ENCODE peak calls at places on chromosomes 12 and 14, in five cellular contexts. I, O, J, Q and W are unnamed samples.

GRCh38 chr12:42126963-42127362 is 17.7 kb downstream of the GXYLT1 start:
- DNase-seq in I (no peak), O (no peak), J (no peak), Q (no peak), W (no peak)

GRCh38 chr14:23366163-23366921 is 1.4 kb upstream of the EFS start:
- DNase-seq in I (peak), O (no peak), J (no peak), Q (peak), W (no peak)

GRCh38 chr12:62912644-62913043 is 22.3 kb downstream of the PPM1H start:
- DNase-seq in I (no peak), O (no peak), J (no peak), Q (no peak), W (no peak)

GRCh38 chr12:121804417-121805111 is 755 bp downstream of the SETD1B start:
- DNase-seq in I (no peak), O (peak), J (peak), Q (no peak), W (no peak)

GRCh38 chr12:96714199-96714598 is 192.9 kb upstream of the NEDD1 start:
- DNase-seq in I (no peak), O (no peak), J (no peak), Q (no peak), W (no peak)

GRCh38 chr14:36952702-36953101 is 219.7 kb downstream of the SLC25A21 start:
- DNase-seq in I (peak), O (no peak), J (peak), Q (no peak), W (no peak)

GRCh38 chr12:109726511-109727038 is 12.9 kb downstream of the FAM222A start:
- DNase-seq in I (no peak), O (no peak), J (no peak), Q (no peak), W (no peak)

GRCh38 chr14:93804654-93805053 is 16.4 kb upstream of the PRIMA1 start:
- DNase-seq in I (no peak), O (no peak), J (no peak), Q (peak), W (peak)

GRCh38 chr14:78950654-78951053 is 780.5 kb downstream of the NRXN3 start:
- DNase-seq in I (peak), O (no peak), J (peak), Q (no peak), W (no peak)

GRCh38 chr12:46177842-46178608 is 90.8 kb downstream of the SLC38A1 start:
- DNase-seq in I (no peak), O (no peak), J (no peak), Q (no peak), W (no peak)

GRCh38 chr14:35687335-35687939 is 121.7 kb downstream of the RALGAPA1 start:
- DNase-seq in I (peak), O (peak), J (peak), Q (no peak), W (peak)

GRCh38 chr12:53102883-53103807 is at the start of gene SOAT2:
- DNase-seq in I (no peak), O (peak), J (no peak), Q (no peak), W (peak)

GRCh38 chr12:66688836-66689439 is 10.1 kb upstream of the GRIP1 start:
- DNase-seq in I (peak), O (peak), J (peak), Q (peak), W (peak)

GRCh38 chr12:71626098-71626497 is 37.5 kb downstream of the ZFC3H1 start:
- DNase-seq in I (no peak), O (no peak), J (no peak), Q (no peak), W (no peak)

GRCh38 chr12:66589095-66589494 is 89.8 kb downstream of the GRIP1 start:
- DNase-seq in I (no peak), O (no peak), J (no peak), Q (no peak), W (no peak)

GRCh38 chr14:24673059-24673458 is 39.1 kb upstream of the GZMB start:
- DNase-seq in I (no peak), O (no peak), J (no peak), Q (no peak), W (no peak)

GRCh38 chr12:113981876-113982275 is 15.8 kb upstream of the RBM19 start:
- DNase-seq in I (no peak), O (no peak), J (no peak), Q (no peak), W (no peak)

GRCh38 chr14:32017587-32017986 is 59.5 kb upstream of the ARHGAP5 start:
- DNase-seq in I (no peak), O (no peak), J (no peak), Q (no peak), W (no peak)

GRCh38 chr12:30753233-30753632 is 1.5 kb downstream of the CAPRIN2 start:
- DNase-seq in I (peak), O (peak), J (peak), Q (no peak), W (peak)

GRCh38 chr12:54439521-54440255 is 20.6 kb upstream of the ITGA5 start:
- DNase-seq in I (peak), O (peak), J (peak), Q (no peak), W (peak)

GRCh38 chr14:69358233-69358963 is 39.7 kb downstream of the ERH start:
- DNase-seq in I (peak), O (no peak), J (no peak), Q (no peak), W (no peak)
- TF ChIP-seq MAFK in I (no peak), O (no peak), J (no peak), Q (no peak), W (no peak)

DNA sequence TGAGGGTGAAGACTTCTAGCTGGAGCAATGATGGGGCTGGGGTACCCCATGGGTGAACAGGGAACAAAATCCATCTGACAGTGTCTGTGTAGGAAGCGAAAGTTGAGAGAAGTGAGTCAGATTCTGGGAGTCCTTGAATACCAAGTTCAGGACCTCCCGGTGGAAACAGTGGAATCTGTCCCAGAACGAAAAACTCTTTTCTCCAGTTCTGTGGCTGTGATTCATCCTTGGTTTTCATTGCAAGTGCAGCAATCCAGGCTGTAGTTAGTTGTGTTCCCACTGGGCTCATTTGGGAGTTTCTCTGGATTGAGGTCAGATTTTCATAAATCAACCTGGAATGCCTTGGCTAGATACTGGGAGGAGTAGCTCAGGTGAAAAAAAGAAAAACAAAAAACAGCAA is 120.7 kb downstream of the C12orf75 start:
- DNase-seq in I (peak), O (no peak), J (no peak), Q (no peak), W (no peak)
- TF ChIP-seq MAFK in I (no peak), O (no peak), J (no peak), Q (no peak), W (no peak)

DNA sequence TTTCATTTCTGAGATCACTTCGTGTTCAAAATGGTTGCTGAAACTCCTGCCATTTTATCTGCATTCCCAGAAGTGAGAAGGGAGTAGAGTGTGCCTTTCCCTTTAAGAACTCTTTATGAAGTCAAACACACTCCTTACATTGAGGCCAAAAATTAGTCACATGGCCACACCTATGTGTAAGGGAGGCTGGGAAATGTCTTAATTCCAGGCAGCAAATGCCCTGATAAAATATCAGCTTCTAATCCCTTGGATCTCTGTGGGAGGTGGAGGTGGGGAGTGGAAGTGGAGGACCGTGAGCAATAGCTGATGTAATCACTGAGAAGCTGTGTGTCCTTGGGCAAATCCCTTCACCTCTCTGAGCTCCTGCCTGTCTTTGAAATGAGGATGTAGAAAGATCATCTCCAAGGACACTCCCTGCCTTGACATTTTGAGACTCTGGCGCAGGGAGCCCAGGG is 22.7 kb upstream of the ANKRD9 start:
- DNase-seq in I (peak), O (no peak), J (peak), Q (no peak), W (no peak)
- TF ChIP-seq MAFK in I (no peak), O (no peak), J (no peak), Q (no peak), W (no peak)

DNA sequence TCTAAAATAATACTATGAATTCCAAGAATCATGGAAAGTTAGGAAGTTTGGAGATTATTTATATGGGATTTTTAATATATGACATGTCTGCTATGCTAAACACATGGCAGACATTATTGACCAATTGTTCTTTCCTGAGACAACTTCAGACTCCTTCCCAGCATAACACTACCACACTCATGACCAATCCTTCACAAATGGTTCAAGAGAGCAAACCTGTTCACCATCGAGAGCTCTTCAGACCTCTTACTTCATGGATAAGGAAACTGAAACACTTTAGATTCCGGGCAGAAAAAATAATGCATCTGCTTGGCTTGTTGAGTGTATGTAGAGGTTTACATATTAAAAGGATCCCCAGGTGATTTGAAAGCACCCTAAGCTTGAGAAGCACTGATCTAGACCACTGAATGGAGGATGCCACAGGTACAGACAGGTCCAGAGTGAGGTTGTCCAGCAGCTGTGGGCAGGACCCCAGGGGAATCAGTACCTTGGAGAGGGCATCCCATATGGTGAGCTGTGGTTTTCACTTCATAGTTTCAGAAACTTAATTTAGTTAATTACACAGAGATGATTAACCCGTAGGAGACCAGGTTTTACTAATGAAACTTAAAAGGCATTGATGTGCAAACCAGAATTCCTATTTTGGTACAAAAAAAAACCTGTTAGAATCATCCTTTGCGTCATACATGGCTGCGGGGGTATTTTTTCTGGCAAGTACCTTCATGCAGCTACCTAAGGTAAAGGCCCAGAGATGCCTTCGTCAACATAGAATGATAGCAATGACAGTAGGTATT is 159.1 kb downstream of the DACT1 start:
- DNase-seq in I (peak), O (no peak), J (no peak), Q (no peak), W (no peak)
- TF ChIP-seq MAFK in I (no peak), O (no peak), J (no peak), Q (no peak), W (no peak)